ENCODE peak calls at places on chromosomes 13 and 19, in four cellular contexts. One of them, this sample, is unnamed.

GRCh38 chr19:29525901-29526729 is at the start of gene VSTM2B:
- DNase-seq in keratinocyte: no peak
- DNase-seq in ovary: no peak
- DNase-seq in IMR-90: no peak
- DNase-seq in this sample: no peak

GRCh38 chr13:44331446-44331845 is 42.2 kb upstream of the SERP2 start:
- DNase-seq in keratinocyte: no peak
- DNase-seq in ovary: no peak
- DNase-seq in IMR-90: no peak
- DNase-seq in this sample: no peak

GRCh38 chr19:29299416-29300380 is 86.7 kb upstream of the UQCRFS1 start:
- DNase-seq in keratinocyte: no peak
- DNase-seq in ovary: no peak
- DNase-seq in IMR-90: no peak
- DNase-seq in this sample: no peak

GRCh38 chr19:41646589-41647204 is 19.8 kb upstream of the CEACAM4 start:
- DNase-seq in keratinocyte: no peak
- DNase-seq in ovary: no peak
- DNase-seq in IMR-90: no peak
- DNase-seq in this sample: no peak

GRCh38 chr13:51050021-51050886 is 60.8 kb downstream of the C13orf42 start:
- DNase-seq in keratinocyte: no peak
- DNase-seq in ovary: no peak
- DNase-seq in IMR-90: peak; percentile 40
- DNase-seq in this sample: no peak

GRCh38 chr13:27036236-27036981 is 135.2 kb downstream of the USP12 start:
- DNase-seq in keratinocyte: no peak
- DNase-seq in ovary: no peak
- DNase-seq in IMR-90: no peak
- DNase-seq in this sample: no peak

GRCh38 chr13:29524641-29525040 is 70.8 kb downstream of the SLC7A1 start:
- DNase-seq in keratinocyte: no peak
- DNase-seq in ovary: no peak
- DNase-seq in IMR-90: no peak
- DNase-seq in this sample: no peak

GRCh38 chr13:110097013-110097412 is 209.9 kb downstream of the COL4A1 start:
- DNase-seq in keratinocyte: no peak
- DNase-seq in ovary: no peak
- DNase-seq in IMR-90: peak; percentile 49
- DNase-seq in this sample: no peak

GRCh38 chr19:9645466-9645865 is 24.4 kb upstream of the ZNF561 start:
- DNase-seq in keratinocyte: no peak
- DNase-seq in ovary: no peak
- DNase-seq in IMR-90: no peak
- DNase-seq in this sample: no peak

GRCh38 chr13:78595819-78596700 is 7.3 kb downstream of the POU4F1 start:
- DNase-seq in keratinocyte: no peak
- DNase-seq in ovary: no peak
- DNase-seq in IMR-90: no peak
- DNase-seq in this sample: no peak

GRCh38 chr13:93755341-93755740 is 528.7 kb downstream of the GPC6 start:
- DNase-seq in keratinocyte: no peak
- DNase-seq in ovary: no peak
- DNase-seq in IMR-90: no peak
- DNase-seq in this sample: no peak

GRCh38 chr13:102847272-102848234 is 1.7 kb downstream of the ERCC5 start:
- DNase-seq in keratinocyte: no peak
- DNase-seq in ovary: no peak
- DNase-seq in IMR-90: peak; percentile 54
- DNase-seq in this sample: no peak

GRCh38 chr13:94860981-94861407 is 148.6 kb upstream of the SOX21 start:
- DNase-seq in keratinocyte: no peak
- DNase-seq in ovary: no peak
- DNase-seq in IMR-90: peak; percentile 13
- DNase-seq in this sample: no peak

GRCh38 chr13:28622286-28622685 is 36.6 kb upstream of the POMP start:
- DNase-seq in keratinocyte: no peak
- DNase-seq in ovary: no peak
- DNase-seq in IMR-90: no peak
- DNase-seq in this sample: no peak

GRCh38 chr13:50526771-50527567 is 316.5 kb downstream of the DLEU7 start:
- DNase-seq in keratinocyte: no peak
- DNase-seq in ovary: no peak
- DNase-seq in IMR-90: no peak
- DNase-seq in this sample: no peak

GRCh38 chr19:677601-678380 is 1.6 kb downstream of the FSTL3 start:
- DNase-seq in keratinocyte: no peak
- DNase-seq in ovary: no peak
- DNase-seq in IMR-90: no peak
- DNase-seq in this sample: no peak

GRCh38 chr13:26074706-26075105 is 22.9 kb upstream of the SHISA2 start:
- DNase-seq in keratinocyte: no peak
- DNase-seq in ovary: no peak
- DNase-seq in IMR-90: peak; percentile 14
- DNase-seq in this sample: peak; percentile 61

GRCh38 chr13:74193391-74193790 is 59.2 kb upstream of the KLF12 start:
- DNase-seq in keratinocyte: no peak
- DNase-seq in ovary: no peak
- DNase-seq in IMR-90: no peak
- DNase-seq in this sample: no peak

GRCh38 chr19:40907968-40908735 is 26.1 kb upstream of the CYP2A7 start:
- DNase-seq in keratinocyte: no peak
- DNase-seq in ovary: peak; percentile 45
- DNase-seq in IMR-90: no peak
- DNase-seq in this sample: no peak

GRCh38 chr13:43686557-43686956 is 100.2 kb downstream of the ENOX1 start:
- DNase-seq in keratinocyte: no peak
- DNase-seq in ovary: peak; percentile 19
- DNase-seq in IMR-90: peak; percentile 93
- DNase-seq in this sample: peak; percentile 83

GRCh38 chr19:45852941-45853340 is 10.0 kb downstream of the SYMPK start:
- DNase-seq in keratinocyte: no peak
- DNase-seq in ovary: no peak
- DNase-seq in IMR-90: no peak
- DNase-seq in this sample: no peak

GRCh38 chr19:48962029-48962848 is 2.9 kb upstream of the FTL start:
- DNase-seq in keratinocyte: no peak
- DNase-seq in ovary: peak; percentile 45
- DNase-seq in IMR-90: no peak
- DNase-seq in this sample: no peak

GRCh38 chr19:872266-872951 is 12.9 kb downstream of the CFD start:
- DNase-seq in keratinocyte: peak; percentile 69
- DNase-seq in ovary: peak; percentile 70
- DNase-seq in IMR-90: peak; percentile 38
- DNase-seq in this sample: no peak

GRCh38 chr19:55635334-55635717 is 5.5 kb upstream of the ZNF580 start:
- DNase-seq in keratinocyte: no peak
- DNase-seq in ovary: no peak
- DNase-seq in IMR-90: no peak
- DNase-seq in this sample: no peak

GRCh38 chr13:71237332-71237731 is 629.7 kb downstream of the DACH1 start:
- DNase-seq in keratinocyte: no peak
- DNase-seq in ovary: no peak
- DNase-seq in IMR-90: no peak
- DNase-seq in this sample: no peak

GRCh38 chr13:112144616-112145220 is 77.8 kb downstream of the SOX1 start:
- DNase-seq in keratinocyte: no peak
- DNase-seq in ovary: no peak
- DNase-seq in IMR-90: no peak
- DNase-seq in this sample: no peak

GRCh38 chr19:49573451-49573850 is 6.9 kb downstream of the NOSIP start:
- DNase-seq in keratinocyte: no peak
- DNase-seq in ovary: no peak
- DNase-seq in IMR-90: peak; percentile 20
- DNase-seq in this sample: no peak

GRCh38 chr13:110298566-110299321 is 8.2 kb downstream of the COL4A1 start:
- DNase-seq in keratinocyte: no peak
- DNase-seq in ovary: peak; percentile 47
- DNase-seq in IMR-90: no peak
- DNase-seq in this sample: no peak

GRCh38 chr13:75687145-75687763 is 51.1 kb downstream of the LMO7 start:
- DNase-seq in keratinocyte: no peak
- DNase-seq in ovary: no peak
- DNase-seq in IMR-90: peak; percentile 68
- DNase-seq in this sample: no peak

GRCh38 chr19:31306006-31306753 is 43.1 kb downstream of the TSHZ3 start:
- DNase-seq in keratinocyte: no peak
- DNase-seq in ovary: no peak
- DNase-seq in IMR-90: no peak
- DNase-seq in this sample: no peak

GRCh38 chr19:45901432-45901903 is 945 bp downstream of the MYPOP start:
- DNase-seq in keratinocyte: no peak
- DNase-seq in ovary: peak; percentile 68
- DNase-seq in IMR-90: peak; percentile 42
- DNase-seq in this sample: no peak

GRCh38 chr19:15469513-15470297 is 5.4 kb upstream of the RASAL3 start:
- DNase-seq in keratinocyte: no peak
- DNase-seq in ovary: no peak
- DNase-seq in IMR-90: no peak
- DNase-seq in this sample: no peak

DNA sequence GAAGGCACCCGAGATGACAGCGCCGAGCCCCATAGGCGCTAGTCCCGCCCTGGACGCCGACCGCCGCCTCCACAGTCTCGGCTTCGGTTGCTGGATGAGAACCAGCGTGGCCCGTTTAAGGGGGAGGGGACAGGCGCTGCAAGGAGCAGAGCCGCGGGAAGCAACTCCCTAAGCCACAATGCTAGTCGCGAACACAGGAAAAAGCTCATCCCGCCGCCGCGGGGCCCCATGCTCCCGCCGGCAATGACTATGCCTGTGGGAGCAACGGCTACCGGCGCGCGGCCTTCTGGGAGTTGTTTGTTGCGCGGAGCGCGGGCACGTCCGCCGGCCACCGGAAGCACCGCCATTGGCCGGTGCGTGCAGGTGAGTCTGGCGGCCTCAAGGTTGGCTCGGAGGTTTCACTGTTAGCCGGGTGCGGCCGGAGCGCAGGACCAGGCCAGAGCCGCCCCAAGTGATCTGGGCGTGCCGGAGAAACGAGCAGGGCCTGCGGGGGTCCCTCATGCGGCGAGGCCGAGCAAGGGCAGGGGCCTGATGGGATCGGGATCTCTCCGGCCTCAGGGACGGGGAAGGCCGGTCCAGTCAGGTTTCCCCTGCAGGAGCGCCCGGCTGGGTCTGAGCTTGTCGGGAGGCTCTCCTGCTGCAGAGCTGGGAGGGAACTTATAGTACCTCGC is at the start of gene ZNF544:
- DNase-seq in keratinocyte: peak; percentile 19
- DNase-seq in ovary: peak; percentile 66
- DNase-seq in IMR-90: peak; percentile 64
- DNase-seq in this sample: peak; percentile 23
- TF ChIP-seq CTCF in keratinocyte: peak; percentile 12
- TF ChIP-seq CTCF in ovary: peak; percentile 14
- TF ChIP-seq CTCF in IMR-90: peak; percentile 4
- TF ChIP-seq CTCF in this sample: peak; percentile 28

DNA sequence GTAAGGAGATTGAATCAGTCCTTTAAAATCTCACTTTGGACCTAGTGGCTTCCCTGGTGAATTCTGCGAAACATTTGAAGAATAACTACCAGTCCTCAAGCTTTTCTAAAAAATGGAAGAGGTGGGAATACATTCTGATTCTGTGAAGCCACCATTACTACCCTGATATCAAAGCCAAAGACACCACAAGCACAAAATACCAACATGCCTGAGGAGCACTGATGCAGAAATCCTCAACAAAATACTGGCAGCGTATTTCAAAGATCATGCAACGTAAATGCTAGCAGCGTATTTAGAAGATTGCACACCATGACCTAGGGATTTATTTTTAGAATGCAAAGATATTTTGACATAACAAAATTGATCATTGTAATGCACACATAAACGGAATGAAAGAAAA is 14.4 kb downstream of the ATP4B start:
- DNase-seq in keratinocyte: no peak
- DNase-seq in ovary: no peak
- DNase-seq in IMR-90: no peak
- DNase-seq in this sample: peak; percentile 54
- H3K4me3 ChIP-seq in keratinocyte: no peak overlapping the region
- H3K4me3 ChIP-seq in ovary: no peak overlapping the region
- H3K4me3 ChIP-seq in IMR-90: no peak overlapping the region
- H3K4me3 ChIP-seq in this sample: no peak overlapping the region

DNA sequence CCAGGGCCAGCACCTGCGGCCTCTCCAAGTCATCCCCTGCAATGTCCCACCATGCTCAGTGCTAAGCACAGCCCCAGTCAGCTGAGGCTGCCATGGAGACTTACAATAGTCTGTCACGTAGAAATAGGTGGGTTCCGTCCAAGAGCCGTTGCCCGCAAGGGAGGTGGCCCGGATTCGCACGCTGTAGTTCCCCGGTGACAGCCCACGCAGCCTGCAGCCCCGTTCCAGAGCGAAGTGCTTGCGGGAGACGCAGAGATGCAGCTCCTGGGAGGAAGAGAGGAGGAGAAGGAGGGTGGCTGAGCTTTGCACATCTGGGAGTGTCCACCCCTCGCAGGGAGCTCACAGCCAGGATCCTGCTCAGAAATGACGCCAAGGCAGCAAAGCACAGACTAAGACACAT is 62.6 kb downstream of the ZNF557 start:
- DNase-seq in keratinocyte: no peak
- DNase-seq in ovary: no peak
- DNase-seq in IMR-90: no peak
- DNase-seq in this sample: no peak
- H3K36me3 ChIP-seq in keratinocyte: no peaks in the 10 kb centered on the region
- H3K36me3 ChIP-seq in ovary: no peaks in the 10 kb centered on the region
- H3K36me3 ChIP-seq in IMR-90: peaks cover 13% of the 10 kb centered on the region
- H3K36me3 ChIP-seq in this sample: no peaks in the 10 kb centered on the region

GRCh38 chr19:38417544-38418506 is 8.2 kb downstream of the RASGRP4 start:
- DNase-seq in keratinocyte: peak; percentile 28
- DNase-seq in ovary: peak; percentile 34
- DNase-seq in IMR-90: no peak
- DNase-seq in this sample: no peak
- TF ChIP-seq CTCF in keratinocyte: no peak
- TF ChIP-seq CTCF in ovary: no peak
- TF ChIP-seq CTCF in IMR-90: no peak
- TF ChIP-seq CTCF in this sample: no peak

GRCh38 chr13:106532111-106532929 is 3.1 kb downstream of the EFNB2 start:
- DNase-seq in keratinocyte: no peak
- DNase-seq in ovary: no peak
- DNase-seq in IMR-90: peak; percentile 32
- DNase-seq in this sample: no peak
- H3K4me3 ChIP-seq in keratinocyte: peak overlapping the region; percentile 93
- H3K4me3 ChIP-seq in ovary: peak overlapping the region; percentile 56
- H3K4me3 ChIP-seq in IMR-90: peak overlapping the region; percentile 14
- H3K4me3 ChIP-seq in this sample: peak overlapping the region; percentile 81

DNA sequence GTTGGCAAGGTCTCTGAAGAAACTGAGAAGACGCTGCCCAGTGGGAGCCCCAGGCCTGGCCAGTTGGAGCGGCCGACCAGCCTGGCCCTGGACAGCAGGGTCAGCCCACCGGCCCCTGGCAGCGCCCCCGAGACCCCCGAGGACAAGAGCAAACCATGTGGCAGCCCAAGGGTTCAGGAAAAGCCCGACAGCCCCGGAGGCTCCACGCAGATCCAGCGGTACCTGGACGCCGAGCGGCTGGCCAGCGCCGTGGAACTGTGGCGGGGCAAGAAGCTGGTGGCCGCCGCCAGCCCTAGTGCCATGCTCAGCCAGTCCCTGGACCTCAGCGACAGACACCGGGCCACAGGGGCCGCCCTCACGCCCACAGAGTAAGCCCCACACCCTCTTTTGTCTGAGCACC is 20.1 kb upstream of the USE1 start:
- DNase-seq in keratinocyte: no peak
- DNase-seq in ovary: no peak
- DNase-seq in IMR-90: no peak
- DNase-seq in this sample: no peak
- H3K36me3 ChIP-seq in keratinocyte: peaks cover 17% of the 10 kb centered on the region
- H3K36me3 ChIP-seq in ovary: no peaks in the 10 kb centered on the region
- H3K36me3 ChIP-seq in IMR-90: peaks cover 78% of the 10 kb centered on the region
- H3K36me3 ChIP-seq in this sample: peaks cover 3% of the 10 kb centered on the region